ENCODE peak calls at places on chromosomes 2 and 18, in seven cellular contexts. I is heart right ventricle, K is heart left ventricle, H is sigmoid colon, N is MM.1S, J is cardiac muscle cell, Z is neural progenitor cell. P is an unnamed sample. For H3K27me3, the result is how much of the 10 kb centered on the place peaks cover.

GRCh38 chr2:192148620-192149321 is 46.0 kb downstream of the TMEFF2 start:
- DNase-seq in N (no peak), K (no peak), J (peak), H (no peak), Z (no peak), I (no peak), P (peak)

GRCh38 chr2:207540431-207540830 is 10.7 kb downstream of the CREB1 start:
- DNase-seq in N (no peak), H (no peak), I (no peak), K (no peak), Z (no peak), J (no peak), P (no peak)

GRCh38 chr2:219457784-219458369 is 23.2 kb downstream of the SPEG start:
- DNase-seq in H (no peak), J (no peak), Z (peak), K (no peak), I (no peak), N (no peak), P (no peak)

GRCh38 chr2:27082773-27083409 is 3.7 kb upstream of the KHK start:
- DNase-seq in Z (no peak), N (no peak), J (no peak), H (no peak), K (no peak), I (no peak), P (no peak)

GRCh38 chr2:70009776-70010175 is 48.3 kb upstream of the ASPRV1 start:
- DNase-seq in Z (no peak), I (no peak), N (no peak), J (no peak), H (no peak), K (no peak), P (no peak)

GRCh38 chr18:24414349-24415003 is 12.0 kb upstream of the IMPACT start:
- DNase-seq in K (no peak), J (peak), N (peak), H (no peak), I (no peak), Z (no peak), P (no peak)

GRCh38 chr18:79617521-79618500 is 61.8 kb upstream of the CTDP1 start:
- DNase-seq in J (no peak), K (peak), I (no peak), H (peak), N (no peak), Z (no peak), P (no peak)

GRCh38 chr2:22037274-22037673 is 913.5 kb downstream of the TDRD15 start:
- DNase-seq in N (no peak), I (no peak), K (peak), H (no peak), J (peak), Z (no peak), P (no peak)

GRCh38 chr2:206936456-206937222 is 2.7 kb upstream of the CPO start:
- DNase-seq in K (no peak), Z (no peak), H (no peak), I (no peak), J (peak), N (no peak), P (no peak)

GRCh38 chr18:23662309-23663263 is at the start of gene ANKRD29:
- DNase-seq in K (peak), J (peak), H (peak), N (peak), Z (peak), I (peak), P (no peak)

GRCh38 chr18:58768293-58768974 is 96.2 kb upstream of the ZNF532 start:
- DNase-seq in N (peak), K (peak), H (peak), Z (peak), J (peak), I (peak), P (no peak)

GRCh38 chr2:147356157-147356556 is 488.7 kb upstream of the ACVR2A start:
- DNase-seq in I (no peak), N (no peak), H (no peak), K (no peak), J (no peak), Z (no peak), P (no peak)

GRCh38 chr18:21703241-21703820 is 1.2 kb downstream of the ABHD3 start:
- DNase-seq in N (peak), H (no peak), K (no peak), Z (no peak), J (no peak), I (no peak), P (no peak)

GRCh38 chr18:70363861-70364260 is 75.0 kb downstream of the SOCS6 start:
- DNase-seq in H (no peak), Z (no peak), K (no peak), J (peak), N (no peak), I (no peak), P (no peak)

GRCh38 chr2:119197529-119198266 is 25.9 kb upstream of the STEAP3 start:
- DNase-seq in N (no peak), Z (no peak), J (peak), H (no peak), K (no peak), I (no peak), P (no peak)

GRCh38 chr2:163554864-163555263 is 180.9 kb downstream of the FIGN start:
- DNase-seq in K (no peak), N (no peak), H (no peak), J (no peak), I (no peak), Z (no peak), P (peak)

GRCh38 chr2:141611143-141611571 is 519.7 kb downstream of the LRP1B start:
- DNase-seq in K (no peak), Z (peak), H (no peak), J (peak), I (no peak), N (no peak), P (no peak)

GRCh38 chr18:64872710-64873458 is 724.0 kb upstream of the LINC00305 start:
- DNase-seq in J (no peak), Z (no peak), N (no peak), H (no peak), I (no peak), K (no peak), P (no peak)

GRCh38 chr2:240060977-240061591 is 7.8 kb upstream of the OR6B3 start:
- DNase-seq in K (no peak), H (no peak), J (peak), I (no peak), N (peak), Z (peak), P (peak)

GRCh38 chr18:26088482-26088881 is 1.9 kb downstream of the SS18 start:
- DNase-seq in Z (no peak), J (peak), N (peak), H (no peak), I (no peak), K (no peak), P (no peak)

GRCh38 chr2:163652741-163653140 is 83.1 kb downstream of the FIGN start:
- DNase-seq in Z (no peak), N (no peak), K (no peak), J (no peak), I (no peak), H (no peak), P (no peak)

GRCh38 chr2:205747827-205748386 is 65.6 kb downstream of the NRP2 start:
- DNase-seq in H (peak), J (no peak), I (no peak), K (no peak), N (no peak), Z (no peak), P (no peak)

GRCh38 chr2:20451761-20452499 is 5.1 kb downstream of the RHOB start:
- DNase-seq in N (no peak), Z (no peak), J (no peak), I (no peak), K (no peak), H (peak), P (no peak)

GRCh38 chr2:12504443-12504842 is 212.3 kb upstream of the TRIB2 start:
- DNase-seq in J (no peak), I (no peak), H (no peak), Z (no peak), N (peak), K (no peak), P (peak)

GRCh38 chr2:201971516-201972228 is 62.0 kb upstream of the FZD7 start:
- DNase-seq in I (no peak), K (peak), N (no peak), J (peak), H (peak), Z (no peak), P (no peak)

GRCh38 chr2:42858140-42859005 is 66.0 kb upstream of the HAAO start:
- DNase-seq in J (no peak), N (no peak), Z (peak), K (no peak), I (no peak), H (peak), P (no peak)
- H3K27ac ChIP-seq in J (no peak), N (no peak), Z (no peak), K (no peak), I (peak), H (no peak), P (no peak)

GRCh38 chr2:127421116-127421800 is 3.0 kb downstream of the PROC start:
- DNase-seq in I (no peak), Z (no peak), H (peak), J (no peak), N (no peak), K (no peak), P (no peak)

GRCh38 chr2:127418300-127419111 is at the start of gene PROC:
- DNase-seq in K (no peak), H (no peak), Z (no peak), I (no peak), J (no peak), N (no peak), P (no peak)

GRCh38 chr2:127419112-127419430 is 844 bp downstream of the PROC start:
- DNase-seq in N (no peak), H (no peak), Z (no peak), K (no peak), J (no peak), I (no peak), P (no peak)

GRCh38 chr2:127420039-127420864 is 2.0 kb downstream of the PROC start:
- DNase-seq in H (peak), K (no peak), I (no peak), Z (no peak), N (no peak), J (no peak), P (no peak)

DNA sequence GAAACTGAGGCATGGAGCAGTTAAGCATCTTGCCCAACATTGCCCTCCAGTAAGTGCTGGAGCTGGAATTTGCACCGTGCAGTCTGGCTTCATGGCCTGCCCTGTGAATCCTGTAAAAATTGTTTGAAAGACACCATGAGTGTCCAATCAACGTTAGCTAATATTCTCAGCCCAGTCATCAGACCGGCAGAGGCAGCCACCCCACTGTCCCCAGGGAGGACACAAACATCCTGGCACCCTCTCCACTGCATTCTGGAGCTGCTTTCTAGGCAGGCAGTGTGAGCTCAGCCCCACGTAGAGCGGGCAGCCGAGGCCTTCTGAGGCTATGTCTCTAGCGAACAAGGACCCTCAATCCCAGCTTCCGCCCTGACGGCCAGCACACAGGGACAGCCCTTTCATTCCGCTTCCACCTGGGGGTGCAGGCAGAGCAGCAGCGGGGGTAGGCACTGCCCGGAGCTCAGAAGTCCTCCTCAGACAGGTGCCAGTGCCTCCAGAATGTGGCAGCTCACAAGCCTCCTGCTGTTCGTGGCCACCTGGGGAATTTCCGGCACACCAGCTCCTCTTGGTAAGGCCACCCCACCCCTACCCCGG is 1.3 kb downstream of the PROC start:
- DNase-seq in J (no peak), N (no peak), K (no peak), Z (no peak), H (no peak), I (no peak), P (no peak)
- H3K27me3 ChIP-seq in J (half or more), N (under half), K (under half), Z (half or more), H (half or more), I (half or more), P (under half)

GRCh38 chr2:217849576-217849975 is 153.2 kb downstream of the TNS1 start:
- DNase-seq in I (no peak), J (no peak), H (no peak), Z (no peak), K (no peak), N (no peak), P (no peak)

GRCh38 chr2:217852812-217853211 is 150.0 kb downstream of the TNS1 start:
- DNase-seq in J (no peak), Z (no peak), N (no peak), H (no peak), K (no peak), I (no peak), P (no peak)

GRCh38 chr2:217853301-217853881 is 149.4 kb downstream of the TNS1 start:
- DNase-seq in N (no peak), I (no peak), J (peak), Z (peak), H (peak), K (no peak), P (no peak)

GRCh38 chr2:217849154-217849553 is 153.6 kb downstream of the TNS1 start:
- DNase-seq in K (no peak), J (no peak), H (no peak), I (no peak), N (no peak), Z (no peak), P (no peak)

GRCh38 chr2:217851191-217852020 is 151.4 kb downstream of the TNS1 start:
- DNase-seq in I (no peak), K (peak), N (no peak), Z (no peak), H (peak), J (peak), P (peak)
- H3K27ac ChIP-seq in I (peak), K (peak), N (no peak), Z (no peak), H (peak), J (no peak), P (no peak)

DNA sequence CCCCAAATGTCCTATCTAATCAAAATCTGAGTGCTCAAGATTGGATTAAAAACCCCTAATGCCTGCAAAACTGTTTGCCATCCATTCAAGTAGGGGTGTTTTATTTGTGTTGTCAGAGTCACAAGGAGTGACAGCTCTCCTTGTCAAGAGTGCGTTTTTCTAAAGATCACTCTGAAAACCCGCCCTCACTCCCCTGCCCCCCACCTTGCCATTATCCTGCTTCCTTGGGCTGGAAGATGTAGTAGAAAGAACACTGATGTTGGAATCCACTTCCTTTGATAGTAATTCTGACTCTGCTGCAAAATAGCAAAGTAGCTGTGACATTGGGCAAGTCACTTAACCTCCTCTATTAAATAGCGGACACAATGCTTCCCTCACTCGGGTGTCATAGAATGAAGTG is 155.6 kb downstream of the TSN start:
- DNase-seq in I (no peak), J (no peak), N (no peak), Z (peak), K (no peak), H (no peak), P (no peak)
- H3K27me3 ChIP-seq in I (under half), J (under half), N (under half), Z (under half), K (under half), H (under half), P (under half)

DNA sequence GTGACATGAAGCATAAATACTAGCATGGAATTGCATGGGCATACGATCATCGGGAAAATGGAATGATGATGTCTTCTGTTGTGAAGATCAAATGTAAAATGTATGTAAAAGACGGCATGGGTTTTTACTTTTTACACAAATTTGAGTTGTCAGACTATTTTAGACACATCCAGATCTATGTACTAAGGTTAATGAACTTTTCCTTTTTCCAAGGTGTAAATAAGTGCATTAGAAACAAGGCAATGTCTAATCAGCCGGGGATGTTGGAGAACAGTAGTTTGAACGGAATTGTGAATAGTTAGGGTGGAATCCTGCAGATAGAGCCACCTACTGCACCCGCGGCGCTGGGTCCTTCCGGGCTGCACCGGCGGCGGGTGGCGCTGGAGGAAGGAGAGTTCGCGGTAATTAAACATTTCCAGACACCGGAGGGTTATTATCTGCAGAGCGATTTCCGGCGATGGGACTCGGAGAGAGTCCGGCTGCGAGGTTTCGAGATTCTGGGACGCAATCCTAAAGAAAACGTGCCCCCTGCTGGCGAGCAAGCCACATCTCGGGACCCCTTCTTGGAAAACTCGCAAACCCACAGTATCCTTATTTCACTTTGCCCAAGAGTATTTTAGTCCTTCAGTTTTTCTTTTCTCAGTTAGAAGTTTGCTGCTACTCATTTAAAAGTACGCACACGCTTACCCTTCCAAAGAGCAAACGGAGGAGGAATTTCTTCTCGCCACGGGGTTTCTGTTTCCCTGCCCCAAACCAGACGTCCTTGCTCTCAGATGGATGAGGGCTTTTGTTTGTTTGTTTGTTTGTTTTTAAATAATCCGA is 4.4 kb upstream of the OSR1 start:
- DNase-seq in K (peak), I (peak), Z (peak), N (peak), J (peak), H (peak), P (peak)
- H3K27ac ChIP-seq in K (peak), I (peak), Z (no peak), N (no peak), J (no peak), H (peak), P (peak)

GRCh38 chr18:48408111-48408726 is 964 bp downstream of the ZBTB7C start:
- DNase-seq in I (peak), K (no peak), H (no peak), J (no peak), N (no peak), Z (peak), P (no peak)

GRCh38 chr18:48408727-48409590 is at the start of gene ZBTB7C:
- DNase-seq in K (peak), I (peak), Z (peak), H (no peak), J (peak), N (peak), P (no peak)

GRCh38 chr18:48412339-48412929 is 3.3 kb upstream of the ZBTB7C start:
- DNase-seq in J (peak), K (no peak), I (no peak), H (no peak), Z (peak), N (peak), P (no peak)

GRCh38 chr18:48409591-48410094 is 460 bp upstream of the ZBTB7C start:
- DNase-seq in I (peak), H (no peak), K (peak), N (no peak), Z (no peak), J (no peak), P (no peak)

GRCh38 chr18:48410095-48410920 is 1.1 kb upstream of the ZBTB7C start:
- DNase-seq in K (peak), J (peak), N (peak), H (peak), Z (peak), I (peak), P (peak)
- H3K27me3 ChIP-seq in K (under half), J (under half), N (under half), H (half or more), Z (half or more), I (under half), P (under half)

GRCh38 chr2:37870829-37871228 is 54.3 kb upstream of the RMDN2 start:
- DNase-seq in H (peak), K (no peak), Z (no peak), J (peak), N (no peak), I (no peak), P (no peak)

GRCh38 chr2:37872192-37872545 is 52.9 kb upstream of the RMDN2 start:
- DNase-seq in J (no peak), Z (no peak), N (no peak), K (no peak), H (no peak), I (no peak), P (no peak)

GRCh38 chr2:37869304-37869703 is 55.8 kb upstream of the RMDN2 start:
- DNase-seq in J (no peak), K (no peak), I (no peak), N (no peak), H (no peak), Z (no peak), P (no peak)

GRCh38 chr2:37871453-37872191 is 53.5 kb upstream of the RMDN2 start:
- DNase-seq in H (no peak), K (no peak), N (no peak), Z (no peak), J (peak), I (no peak), P (peak)

DNA sequence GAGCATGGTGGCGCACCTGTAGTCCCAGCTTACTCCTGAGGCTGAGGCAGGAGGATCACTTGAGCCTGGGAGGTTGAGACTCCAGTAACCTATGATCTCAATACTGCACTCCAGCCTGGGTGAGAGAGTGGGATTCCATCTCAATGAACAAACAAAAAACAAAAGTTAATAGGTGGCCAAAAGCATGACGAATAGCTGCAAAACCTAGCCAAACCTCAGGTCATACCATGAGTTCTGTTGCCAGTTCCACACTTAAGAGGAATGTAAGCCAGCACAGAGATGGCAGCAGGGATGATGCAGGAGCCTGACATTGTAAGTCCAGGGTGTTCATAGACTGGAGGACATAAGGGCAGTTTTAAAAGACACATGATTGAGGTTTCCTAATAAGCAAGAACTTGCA is 55.3 kb upstream of the RMDN2 start:
- DNase-seq in H (no peak), I (no peak), N (no peak), Z (no peak), J (peak), K (no peak), P (no peak)
- H3K27ac ChIP-seq in H (no peak), I (no peak), N (no peak), Z (no peak), J (no peak), K (no peak), P (no peak)

GRCh38 chr2:108922141-108922915 is 66.7 kb downstream of the EDAR start:
- DNase-seq in J (peak), H (peak), I (no peak), N (no peak), Z (no peak), K (no peak), P (no peak)
- H3K27me3 ChIP-seq in J (under half), H (under half), I (under half), N (under half), Z (under half), K (under half), P (under half)

DNA sequence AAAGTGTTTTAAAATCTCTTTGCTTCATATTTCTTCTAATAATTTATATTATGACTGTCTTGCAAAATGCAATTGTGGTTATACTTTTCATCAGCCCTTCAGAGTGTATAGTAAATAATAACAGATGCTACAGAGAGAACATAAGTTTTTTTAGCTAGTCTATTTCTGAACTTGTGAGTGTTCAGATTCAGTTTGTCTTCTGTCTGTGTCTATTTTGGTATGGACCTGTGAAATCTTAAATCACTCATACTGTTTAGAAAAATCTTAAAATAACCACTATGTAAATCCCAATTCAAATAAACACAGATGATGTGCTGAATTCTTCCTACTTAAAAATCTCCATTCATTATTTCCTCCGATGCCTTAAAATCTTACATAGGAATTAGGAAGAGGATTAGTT is 2.1 kb downstream of the SCG2 start:
- DNase-seq in K (no peak), J (no peak), N (no peak), Z (no peak), I (no peak), H (no peak), P (no peak)
- H3K27ac ChIP-seq in K (no peak), J (no peak), N (no peak), Z (no peak), I (no peak), H (no peak), P (peak)